ENCODE peak calls at places on chromosome 5, in seven cellular contexts. E is astrocyte of the spinal cord, W is NB4, C is sigmoid colon, T is fibroblast of pulmonary artery, Y is foreskin fibroblast, Q is natural killer cell. O is an unnamed sample.

GRCh38 chr5:91910655-91911054 is 527.5 kb upstream of the ARRDC3 start:
- DNase-seq in E (no peak), W (no peak), C (no peak), T (no peak), Y (no peak), Q (no peak), O (no peak)

GRCh38 chr5:100595152-100595811 is 60.1 kb downstream of the FAM174A start:
- DNase-seq in E (peak; percentile 97), W (peak; percentile 25), C (no peak), T (peak; percentile 94), Y (peak; percentile 93), Q (no peak), O (no peak)

GRCh38 chr5:54643679-54644078 is 126.1 kb downstream of the SNX18 start:
- DNase-seq in E (peak; percentile 43), W (no peak), C (no peak), T (peak; percentile 91), Y (peak; percentile 86), Q (no peak), O (no peak)

GRCh38 chr5:150139334-150139733 is 16.3 kb downstream of the PDGFRB start:
- DNase-seq in E (peak; percentile 89), W (no peak), C (no peak), T (peak; percentile 49), Y (peak; percentile 60), Q (no peak), O (no peak)

GRCh38 chr5:27682600-27682999 is 644.2 kb upstream of the CDH9 start:
- DNase-seq in E (no peak), W (peak; percentile 32), C (no peak), T (peak; percentile 33), Y (no peak), Q (no peak), O (no peak)

GRCh38 chr5:32278403-32278802 is 34.3 kb downstream of the MTMR12 start:
- DNase-seq in E (peak; percentile 79), W (peak; percentile 59), C (no peak), T (peak; percentile 55), Y (peak; percentile 32), Q (peak; percentile 30), O (no peak)

GRCh38 chr5:88883059-88883565 is at the start of gene MEF2C:
- DNase-seq in E (peak; percentile 90), W (peak; percentile 13), C (peak; percentile 88), T (peak; percentile 95), Y (peak; percentile 89), Q (no peak), O (no peak)

GRCh38 chr5:102700126-102700851 is 54.8 kb upstream of the PAM start:
- DNase-seq in E (no peak), W (no peak), C (no peak), T (no peak), Y (no peak), Q (no peak), O (no peak)

GRCh38 chr5:106152569-106152968 is 1518.2 kb downstream of the EFNA5 start:
- DNase-seq in E (no peak), W (no peak), C (no peak), T (no peak), Y (no peak), Q (no peak), O (no peak)

GRCh38 chr5:7218146-7218545 is 177.8 kb upstream of the ADCY2 start:
- DNase-seq in E (no peak), W (no peak), C (no peak), T (no peak), Y (no peak), Q (no peak), O (no peak)

GRCh38 chr5:32523625-32524024 is 61.7 kb upstream of the SUB1 start:
- DNase-seq in E (no peak), W (peak; percentile 40), C (no peak), T (no peak), Y (peak; percentile 17), Q (no peak), O (no peak)

GRCh38 chr5:73783823-73784222 is 157.8 kb downstream of the ARHGEF28 start:
- DNase-seq in E (peak; percentile 48), W (peak; percentile 74), C (no peak), T (peak; percentile 60), Y (peak; percentile 56), Q (no peak), O (no peak)

GRCh38 chr5:172766287-172767104 is 4.5 kb downstream of the DUSP1 start:
- DNase-seq in E (peak; percentile 94), W (no peak), C (peak; percentile 96), T (peak; percentile 92), Y (peak; percentile 89), Q (peak; percentile 46), O (no peak)

GRCh38 chr5:116378007-116378831 is 196.4 kb downstream of the SEMA6A start:
- DNase-seq in E (no peak), W (no peak), C (no peak), T (no peak), Y (no peak), Q (no peak), O (no peak)

GRCh38 chr5:178180141-178180863 is 6.9 kb downstream of the GMCL2 start:
- DNase-seq in E (no peak), W (no peak), C (no peak), T (no peak), Y (no peak), Q (no peak), O (no peak)

GRCh38 chr5:96228449-96228848 is 204.6 kb downstream of the PCSK1 start:
- DNase-seq in E (peak; percentile 37), W (no peak), C (no peak), T (no peak), Y (peak; percentile 36), Q (no peak), O (no peak)

GRCh38 chr5:178360231-178360925 is 127.8 kb upstream of the PHYKPL start:
- DNase-seq in E (no peak), W (no peak), C (no peak), T (no peak), Y (no peak), Q (no peak), O (no peak)

GRCh38 chr5:53430618-53431252 is 49.7 kb upstream of the FST start:
- DNase-seq in E (peak; percentile 71), W (peak; percentile 38), C (no peak), T (peak; percentile 85), Y (peak; percentile 90), Q (no peak), O (no peak)

GRCh38 chr5:119355636-119356383 is at the start of gene TNFAIP8:
- DNase-seq in E (peak; percentile 71), W (peak; percentile 76), C (peak; percentile 77), T (peak; percentile 56), Y (peak; percentile 87), Q (peak; percentile 37), O (no peak)

GRCh38 chr5:18420711-18421110 is 786.5 kb downstream of the TAF11L14 start:
- DNase-seq in E (no peak), W (no peak), C (no peak), T (no peak), Y (no peak), Q (no peak), O (no peak)

GRCh38 chr5:84450617-84451414 is 66.1 kb upstream of the EDIL3 start:
- DNase-seq in E (peak; percentile 47), W (no peak), C (no peak), T (peak; percentile 35), Y (peak; percentile 7), Q (no peak), O (no peak)
- TF ChIP-seq CTCF in E (peak; percentile 47), W (no peak), C (no peak), T (peak; percentile 51), Y (peak; percentile 24), Q (no peak), O (peak; percentile 38)

DNA sequence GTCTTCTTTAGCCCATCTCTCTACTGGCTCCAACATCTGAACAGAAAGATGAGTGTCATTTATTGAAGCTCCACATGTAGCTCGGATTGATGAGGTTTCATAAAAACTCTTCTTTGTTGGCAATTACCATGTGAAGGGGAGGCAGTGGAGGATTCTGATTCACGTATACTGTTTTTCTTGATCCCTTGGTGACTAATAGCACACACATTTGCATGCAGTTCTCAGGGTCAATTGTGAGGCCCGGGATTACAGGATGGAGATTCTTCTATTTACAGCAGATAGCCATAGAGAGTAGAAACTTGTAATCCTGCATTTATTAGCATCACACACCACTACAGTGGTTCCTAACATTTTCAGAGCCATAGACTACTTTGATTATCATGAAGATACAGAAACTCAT is 133.2 kb upstream of the MARCHF11 start:
- DNase-seq in E (no peak), W (no peak), C (no peak), T (no peak), Y (no peak), Q (no peak), O (no peak)
- TF ChIP-seq CTCF in E (no peak), W (no peak), C (no peak), T (no peak), Y (no peak), Q (no peak), O (no peak)

DNA sequence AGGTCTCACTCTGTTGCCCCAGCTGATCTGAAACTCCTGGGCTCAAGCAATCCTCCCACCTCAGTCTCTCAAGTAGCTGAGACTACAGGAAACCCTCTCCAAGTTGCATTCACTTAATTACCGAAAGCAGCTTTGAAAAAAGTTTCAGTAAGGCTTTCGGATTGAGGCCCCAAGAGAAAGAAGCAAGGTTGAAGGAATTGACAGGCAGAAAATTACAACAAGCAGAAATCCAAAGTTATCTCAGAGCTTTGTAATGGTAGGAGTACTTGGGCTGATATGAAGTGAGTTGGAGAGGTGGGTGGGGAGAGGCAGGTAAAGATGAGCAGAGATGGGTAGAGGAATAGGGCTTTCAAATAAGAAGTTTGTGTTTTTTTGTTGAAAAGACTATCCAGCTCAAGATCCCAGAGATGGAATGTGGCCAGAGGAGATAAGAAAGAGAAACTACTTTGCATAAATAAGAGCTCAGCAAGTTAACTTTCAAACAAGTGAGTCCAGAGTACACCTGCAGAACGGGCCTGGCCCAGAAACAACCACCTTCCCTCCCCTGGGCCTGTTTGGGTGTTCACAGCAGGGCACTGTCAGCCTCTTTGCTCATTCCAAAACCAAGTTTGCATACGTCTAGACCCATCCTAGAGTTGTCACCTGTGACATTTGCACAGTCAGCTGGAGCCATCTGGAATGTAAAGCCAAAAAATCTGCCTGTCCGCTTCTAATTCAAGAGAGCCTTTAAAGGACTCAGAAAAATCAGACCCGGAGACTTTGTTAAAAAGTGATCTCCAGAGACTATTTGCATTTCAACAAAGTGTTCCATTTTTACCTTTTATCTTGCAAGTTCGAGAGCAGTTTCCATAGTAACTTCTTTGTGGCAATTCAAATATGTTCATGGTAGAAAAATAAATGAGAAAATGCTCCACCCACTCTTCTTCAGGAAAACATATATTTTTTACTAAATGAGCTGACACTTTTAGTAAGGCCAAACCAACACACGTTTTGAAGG is 2.3 kb upstream of the CLINT1 start:
- DNase-seq in E (no peak), W (no peak), C (no peak), T (no peak), Y (no peak), Q (no peak), O (no peak)
- TF ChIP-seq CTCF in E (no peak), W (no peak), C (no peak), T (no peak), Y (no peak), Q (no peak), O (no peak)

GRCh38 chr5:168342151-168342825 is 50.8 kb downstream of the WWC1 start:
- DNase-seq in E (peak; percentile 51), W (no peak), C (no peak), T (no peak), Y (peak; percentile 36), Q (no peak), O (no peak)

GRCh38 chr5:168340487-168340886 is 49.0 kb downstream of the WWC1 start:
- DNase-seq in E (no peak), W (no peak), C (no peak), T (no peak), Y (no peak), Q (no peak), O (no peak)

GRCh38 chr5:168337361-168337760 is 45.9 kb downstream of the WWC1 start:
- DNase-seq in E (no peak), W (no peak), C (no peak), T (no peak), Y (no peak), Q (no peak), O (no peak)

GRCh38 chr5:168341178-168341577 is 49.7 kb downstream of the WWC1 start:
- DNase-seq in E (no peak), W (no peak), C (no peak), T (no peak), Y (no peak), Q (no peak), O (no peak)

GRCh38 chr5:168339151-168340140 is 48.0 kb downstream of the WWC1 start:
- DNase-seq in E (no peak), W (no peak), C (no peak), T (no peak), Y (no peak), Q (no peak), O (no peak)
- TF ChIP-seq CTCF in E (no peak), W (no peak), C (no peak), T (peak; percentile 15), Y (no peak), Q (no peak), O (no peak)

O was measured in D721Med.